ENCODE peak calls at places on chromosome 7, in seven cellular contexts. T is RWPE1, U is breast epithelium, W is substantia nigra, J is fibroblast of lung, Q is thoracic aorta, C is A549. S is an unnamed sample.

GRCh38 chr7:141161959-141162547 is 88.2 kb downstream of the TMEM178B start:
- DNase-seq in Q (no peak), C (no peak), T (no peak), J (no peak), U (no peak), W (no peak), S (no peak)

GRCh38 chr7:32212321-32212720 is 142.1 kb upstream of the PDE1C start:
- DNase-seq in U (no peak), C (no peak), W (no peak), Q (no peak), T (no peak), J (no peak), S (no peak)

GRCh38 chr7:140671966-140672365 is 779 bp upstream of the ADCK2 start:
- DNase-seq in T (no peak), C (no peak), J (no peak), W (no peak), U (no peak), Q (no peak), S (no peak)

GRCh38 chr7:12423995-12424745 is 20.5 kb upstream of the VWDE start:
- DNase-seq in Q (no peak), J (no peak), C (no peak), T (no peak), U (no peak), W (no peak), S (no peak)

GRCh38 chr7:148356303-148356702 is 234.3 kb upstream of the C7orf33 start:
- DNase-seq in U (no peak), J (no peak), Q (no peak), W (no peak), T (no peak), C (no peak), S (no peak)

GRCh38 chr7:100705341-100705752 is 574 bp upstream of the POP7 start:
- DNase-seq in T (peak), Q (no peak), J (peak), U (peak), C (peak), W (peak), S (no peak)

GRCh38 chr7:116528008-116528789 is 3.4 kb downstream of the CAV1 start:
- DNase-seq in T (peak), J (peak), C (peak), U (no peak), Q (peak), W (no peak), S (peak)

GRCh38 chr7:4791101-4791737 is 15.8 kb downstream of the AP5Z1 start:
- DNase-seq in U (no peak), T (no peak), Q (no peak), C (no peak), W (no peak), J (no peak), S (no peak)

GRCh38 chr7:126716321-126716720 is 536.4 kb downstream of the GRM8 start:
- DNase-seq in J (no peak), U (no peak), C (no peak), W (no peak), Q (no peak), T (no peak), S (no peak)

GRCh38 chr7:155090647-155091046 is 20.5 kb downstream of the HTR5A start:
- DNase-seq in Q (no peak), W (no peak), C (no peak), U (no peak), J (no peak), T (peak), S (no peak)

GRCh38 chr7:155093586-155093985 is 23.5 kb downstream of the HTR5A start:
- DNase-seq in T (no peak), Q (no peak), J (no peak), C (no peak), W (no peak), U (no peak), S (no peak)

GRCh38 chr7:155097338-155097737 is 27.2 kb downstream of the HTR5A start:
- DNase-seq in U (no peak), Q (no peak), W (no peak), J (no peak), C (no peak), T (no peak), S (no peak)

DNA sequence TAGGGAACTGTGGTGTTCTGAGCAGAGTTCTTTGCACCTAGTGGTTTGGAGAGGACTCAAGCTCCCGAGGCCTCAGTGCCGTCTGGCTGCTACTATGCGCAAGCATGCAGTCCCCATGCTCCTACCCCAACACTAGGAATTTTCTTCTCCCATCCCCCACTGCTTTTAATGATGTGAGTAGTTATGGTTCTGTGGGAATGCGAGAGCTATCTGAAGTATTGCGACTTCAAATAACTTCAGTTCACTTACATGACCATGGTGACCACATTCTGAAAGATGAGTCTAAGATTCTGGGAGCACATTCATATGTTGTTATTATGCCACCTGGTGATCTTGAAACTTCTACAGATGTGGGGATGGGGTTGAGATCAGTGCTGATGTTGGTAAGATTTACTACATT is 24.5 kb downstream of the HTR5A start:
- DNase-seq in C (no peak), J (no peak), W (no peak), U (no peak), Q (no peak), T (no peak), S (no peak)
- H3K27ac ChIP-seq in C (no peak), J (no peak), W (no peak), U (no peak), Q (no peak), T (no peak), S (no peak)

GRCh38 chr7:105020926-105021325 is 6.9 kb downstream of the KMT2E start:
- DNase-seq in Q (no peak), T (no peak), J (no peak), W (no peak), C (no peak), U (no peak), S (no peak)
- H3K27ac ChIP-seq in Q (peak), T (no peak), J (no peak), W (no peak), C (no peak), U (peak), S (no peak)

GRCh38 chr7:36048141-36048901 is 104.7 kb upstream of the EEPD1 start:
- DNase-seq in Q (peak), W (no peak), J (peak), U (peak), T (peak), C (no peak), S (peak)

GRCh38 chr7:36045275-36045674 is 107.8 kb upstream of the EEPD1 start:
- DNase-seq in C (no peak), W (no peak), T (no peak), Q (no peak), U (no peak), J (peak), S (no peak)

GRCh38 chr7:36048902-36049240 is 104.2 kb upstream of the EEPD1 start:
- DNase-seq in C (no peak), U (no peak), T (no peak), W (no peak), Q (no peak), J (no peak), S (no peak)

GRCh38 chr7:36045830-36046341 is 107.2 kb upstream of the EEPD1 start:
- DNase-seq in Q (no peak), C (no peak), T (no peak), J (no peak), W (no peak), U (no peak), S (no peak)

GRCh38 chr7:36047254-36047653 is 105.8 kb upstream of the EEPD1 start:
- DNase-seq in J (no peak), W (no peak), C (peak), Q (no peak), T (no peak), U (no peak), S (no peak)
- H3K27ac ChIP-seq in J (no peak), W (no peak), C (no peak), Q (peak), T (peak), U (peak), S (no peak)

GRCh38 chr7:143388491-143389101 is 7.5 kb downstream of the ZYX start:
- DNase-seq in C (no peak), W (no peak), J (no peak), U (no peak), Q (no peak), T (no peak), S (no peak)
- H3K27ac ChIP-seq in C (no peak), W (no peak), J (peak), U (peak), Q (peak), T (peak), S (peak)

GRCh38 chr7:11194492-11194891 is 220.8 kb downstream of the PHF14 start:
- DNase-seq in C (no peak), J (no peak), T (no peak), U (no peak), Q (no peak), W (no peak), S (no peak)
- H3K27ac ChIP-seq in C (no peak), J (no peak), T (no peak), U (no peak), Q (no peak), W (no peak), S (no peak)

DNA sequence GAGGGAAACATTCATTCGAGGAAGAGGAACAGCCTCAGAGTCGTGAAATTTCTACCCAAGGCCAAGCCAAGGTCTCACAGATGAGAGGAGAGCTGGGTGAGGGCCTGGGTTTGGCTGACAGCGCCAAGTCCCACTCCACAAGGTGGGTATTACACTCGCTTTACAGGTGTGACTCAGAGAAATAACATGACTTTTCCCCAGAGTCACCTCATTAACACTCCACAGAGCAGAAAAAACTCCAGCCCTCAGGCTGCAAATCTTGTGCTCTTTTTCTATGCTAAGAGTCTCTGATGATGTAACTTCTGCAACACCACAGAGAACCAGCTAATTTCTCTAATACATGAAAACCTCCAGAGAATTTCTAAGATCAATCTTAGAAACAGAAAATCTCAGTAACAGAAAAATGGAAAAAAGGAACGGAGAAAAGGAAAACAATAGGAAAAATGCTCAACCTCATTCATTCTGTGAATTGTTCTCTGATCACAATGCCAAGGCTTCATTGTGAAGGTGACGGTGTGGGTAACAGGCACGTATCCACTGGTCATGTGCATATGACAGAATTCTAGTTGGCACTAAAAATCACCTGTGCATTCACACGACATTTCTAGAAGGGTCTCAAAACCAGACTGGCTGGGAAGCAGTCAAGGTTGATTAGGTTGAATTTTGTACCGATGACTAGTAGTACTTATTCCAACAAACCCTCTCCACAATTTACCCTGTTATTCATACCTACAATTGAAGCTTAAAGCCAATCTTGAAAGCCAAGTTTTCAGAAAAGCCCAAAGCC is 20.3 kb downstream of the YWHAG start:
- DNase-seq in W (no peak), J (no peak), Q (no peak), T (peak), C (no peak), U (no peak), S (no peak)
- H3K27ac ChIP-seq in W (no peak), J (no peak), Q (no peak), T (peak), C (peak), U (no peak), S (peak)

GRCh38 chr7:55019329-55019690 is 493 bp downstream of the EGFR start:
- DNase-seq in J (peak), Q (no peak), C (no peak), T (peak), U (peak), W (no peak), S (no peak)

GRCh38 chr7:55018361-55019328 is at the start of gene EGFR:
- DNase-seq in T (peak), W (peak), U (peak), J (peak), Q (peak), C (peak), S (peak)

GRCh38 chr7:55021053-55021452 is 2.2 kb downstream of the EGFR start:
- DNase-seq in C (no peak), U (no peak), W (no peak), Q (no peak), J (no peak), T (peak), S (no peak)

GRCh38 chr7:55020481-55020871 is 1.7 kb downstream of the EGFR start:
- DNase-seq in C (peak), W (no peak), U (peak), J (peak), Q (no peak), T (peak), S (no peak)

GRCh38 chr7:55019691-55020480 is 1.1 kb downstream of the EGFR start:
- DNase-seq in W (no peak), J (no peak), Q (no peak), C (no peak), T (peak), U (peak), S (no peak)
- H3K27ac ChIP-seq in W (peak), J (peak), Q (peak), C (peak), T (peak), U (peak), S (peak)

DNA sequence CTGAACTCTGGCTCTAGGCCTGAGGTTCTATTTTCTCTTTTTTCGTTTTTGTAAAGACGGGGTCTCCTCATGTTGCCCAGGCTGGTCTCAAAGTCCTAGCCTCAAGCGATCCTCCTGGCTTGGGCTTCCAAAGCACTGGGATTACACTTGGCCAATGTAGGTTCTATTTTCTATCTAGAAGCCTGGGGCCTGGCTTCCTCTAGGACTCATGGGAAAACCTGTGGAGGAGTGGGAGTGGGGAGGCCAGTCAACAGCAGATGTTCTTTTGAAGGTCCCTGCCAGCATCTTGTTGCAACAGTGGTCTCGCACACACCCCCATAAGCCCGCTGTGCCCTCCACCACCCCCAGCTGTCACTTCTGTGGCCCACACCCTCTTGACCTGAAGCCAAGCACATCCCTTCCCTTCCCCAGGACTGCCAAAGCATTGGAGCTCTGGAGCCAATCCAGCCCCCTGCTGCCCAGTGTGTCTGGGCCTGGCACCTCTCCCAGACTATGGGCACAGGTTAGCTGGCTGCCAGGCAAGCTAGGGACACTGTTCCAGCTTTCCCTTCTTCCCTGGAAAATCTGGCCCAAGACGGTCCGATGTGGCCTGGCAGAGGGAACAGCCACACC is 1.9 kb upstream of the STX1A start:
- DNase-seq in T (no peak), W (peak), U (peak), J (peak), C (peak), Q (no peak), S (no peak)
- H3K27ac ChIP-seq in T (peak), W (no peak), U (peak), J (no peak), C (peak), Q (peak), S (no peak)

S was measured in AG04450.